ENCODE peak calls at places on chromosomes 12 and 14, in eight cellular contexts. One of them, this sample, is unnamed.

GRCh38 chr12:2759733-2760132 is 35.0 kb upstream of the FKBP4 start:
- DNase-seq in stomach: no peak
- DNase-seq in prostate gland: no peak
- DNase-seq in Caco-2: peak
- DNase-seq in fibroblast of pulmonary artery: no peak
- DNase-seq in uterus: no peak
- DNase-seq in astrocyte: no peak
- DNase-seq in AG04449: no peak
- DNase-seq in this sample: no peak

GRCh38 chr12:130919115-130919514 is 34.6 kb upstream of the ADGRD1 start:
- DNase-seq in fibroblast of pulmonary artery: no peak
- DNase-seq in prostate gland: no peak
- DNase-seq in Caco-2: no peak
- DNase-seq in uterus: no peak
- DNase-seq in stomach: no peak
- DNase-seq in AG04449: no peak
- DNase-seq in astrocyte: no peak
- DNase-seq in this sample: no peak

GRCh38 chr14:103298620-103299019 is 35.4 kb upstream of the EIF5 start:
- DNase-seq in uterus: no peak
- DNase-seq in AG04449: no peak
- DNase-seq in astrocyte: no peak
- DNase-seq in fibroblast of pulmonary artery: no peak
- DNase-seq in Caco-2: no peak
- DNase-seq in prostate gland: no peak
- DNase-seq in stomach: no peak
- DNase-seq in this sample: no peak

GRCh38 chr14:64584185-64584584 is 34.4 kb downstream of the PPP1R36 start:
- DNase-seq in uterus: no peak
- DNase-seq in prostate gland: no peak
- DNase-seq in Caco-2: no peak
- DNase-seq in astrocyte: no peak
- DNase-seq in AG04449: no peak
- DNase-seq in stomach: no peak
- DNase-seq in fibroblast of pulmonary artery: no peak
- DNase-seq in this sample: no peak

GRCh38 chr12:2273751-2274150 is 221.0 kb downstream of the CACNA1C start:
- DNase-seq in Caco-2: peak
- DNase-seq in stomach: no peak
- DNase-seq in uterus: no peak
- DNase-seq in fibroblast of pulmonary artery: no peak
- DNase-seq in prostate gland: no peak
- DNase-seq in astrocyte: no peak
- DNase-seq in AG04449: no peak
- DNase-seq in this sample: no peak

GRCh38 chr12:30687265-30687986 is 8.2 kb downstream of the IPO8 start:
- DNase-seq in fibroblast of pulmonary artery: peak
- DNase-seq in AG04449: no peak
- DNase-seq in uterus: no peak
- DNase-seq in stomach: no peak
- DNase-seq in astrocyte: peak
- DNase-seq in Caco-2: no peak
- DNase-seq in prostate gland: no peak
- DNase-seq in this sample: no peak

GRCh38 chr14:52063107-52063506 is 5.8 kb downstream of the NID2 start:
- DNase-seq in stomach: no peak
- DNase-seq in fibroblast of pulmonary artery: peak
- DNase-seq in astrocyte: peak
- DNase-seq in uterus: peak
- DNase-seq in Caco-2: peak
- DNase-seq in prostate gland: no peak
- DNase-seq in AG04449: no peak
- DNase-seq in this sample: no peak

GRCh38 chr14:22986508-22987054 is 4.2 kb upstream of the AJUBA start:
- DNase-seq in fibroblast of pulmonary artery: peak
- DNase-seq in AG04449: peak
- DNase-seq in uterus: peak
- DNase-seq in prostate gland: peak
- DNase-seq in Caco-2: peak
- DNase-seq in stomach: peak
- DNase-seq in astrocyte: peak
- DNase-seq in this sample: peak

GRCh38 chr14:24274101-24274543 is 2.7 kb upstream of the RABGGTA start:
- DNase-seq in fibroblast of pulmonary artery: no peak
- DNase-seq in uterus: no peak
- DNase-seq in astrocyte: no peak
- DNase-seq in prostate gland: no peak
- DNase-seq in stomach: peak
- DNase-seq in AG04449: no peak
- DNase-seq in Caco-2: no peak
- DNase-seq in this sample: peak

GRCh38 chr14:101875726-101876268 is 88.6 kb upstream of the DYNC1H1 start:
- DNase-seq in prostate gland: no peak
- DNase-seq in fibroblast of pulmonary artery: no peak
- DNase-seq in uterus: no peak
- DNase-seq in stomach: no peak
- DNase-seq in Caco-2: no peak
- DNase-seq in AG04449: no peak
- DNase-seq in astrocyte: no peak
- DNase-seq in this sample: no peak

GRCh38 chr12:45701296-45701695 is 28.2 kb upstream of the ARID2 start:
- DNase-seq in astrocyte: no peak
- DNase-seq in fibroblast of pulmonary artery: no peak
- DNase-seq in Caco-2: no peak
- DNase-seq in stomach: no peak
- DNase-seq in prostate gland: no peak
- DNase-seq in uterus: no peak
- DNase-seq in AG04449: no peak
- DNase-seq in this sample: no peak

GRCh38 chr12:26318661-26319068 is 123.3 kb downstream of the SSPN start:
- DNase-seq in prostate gland: no peak
- DNase-seq in fibroblast of pulmonary artery: peak
- DNase-seq in AG04449: no peak
- DNase-seq in astrocyte: peak
- DNase-seq in Caco-2: peak
- DNase-seq in uterus: peak
- DNase-seq in stomach: no peak
- DNase-seq in this sample: peak

GRCh38 chr14:67680121-67680602 is 5.7 kb upstream of the VTI1B start:
- DNase-seq in AG04449: peak
- DNase-seq in fibroblast of pulmonary artery: peak
- DNase-seq in uterus: no peak
- DNase-seq in prostate gland: no peak
- DNase-seq in astrocyte: peak
- DNase-seq in Caco-2: no peak
- DNase-seq in stomach: no peak
- DNase-seq in this sample: peak

GRCh38 chr12:65518771-65519170 is 240.3 kb downstream of the MSRB3 start:
- DNase-seq in astrocyte: no peak
- DNase-seq in AG04449: no peak
- DNase-seq in Caco-2: no peak
- DNase-seq in uterus: no peak
- DNase-seq in prostate gland: no peak
- DNase-seq in stomach: no peak
- DNase-seq in fibroblast of pulmonary artery: no peak
- DNase-seq in this sample: peak

GRCh38 chr12:18462437-18462836 is 201.1 kb downstream of the PIK3C2G start:
- DNase-seq in fibroblast of pulmonary artery: peak
- DNase-seq in uterus: no peak
- DNase-seq in Caco-2: no peak
- DNase-seq in stomach: no peak
- DNase-seq in prostate gland: peak
- DNase-seq in astrocyte: peak
- DNase-seq in AG04449: peak
- DNase-seq in this sample: peak

GRCh38 chr12:75550401-75550851 is 39.0 kb upstream of the KRR1 start:
- DNase-seq in AG04449: no peak
- DNase-seq in stomach: peak
- DNase-seq in Caco-2: no peak
- DNase-seq in astrocyte: peak
- DNase-seq in fibroblast of pulmonary artery: peak
- DNase-seq in uterus: peak
- DNase-seq in prostate gland: no peak
- DNase-seq in this sample: no peak

GRCh38 chr12:124543052-124543590 is 24.3 kb downstream of the NCOR2 start:
- DNase-seq in prostate gland: no peak
- DNase-seq in fibroblast of pulmonary artery: peak
- DNase-seq in Caco-2: no peak
- DNase-seq in uterus: peak
- DNase-seq in astrocyte: no peak
- DNase-seq in AG04449: no peak
- DNase-seq in stomach: no peak
- DNase-seq in this sample: no peak

GRCh38 chr12:51911788-51912711 is 4.7 kb downstream of the ACVRL1 start:
- DNase-seq in stomach: no peak
- DNase-seq in Caco-2: peak
- DNase-seq in fibroblast of pulmonary artery: peak
- DNase-seq in AG04449: no peak
- DNase-seq in astrocyte: no peak
- DNase-seq in uterus: no peak
- DNase-seq in prostate gland: no peak
- DNase-seq in this sample: no peak

GRCh38 chr14:51539571-51540037 is 112.1 kb upstream of the FRMD6 start:
- DNase-seq in prostate gland: no peak
- DNase-seq in AG04449: peak
- DNase-seq in astrocyte: peak
- DNase-seq in Caco-2: no peak
- DNase-seq in fibroblast of pulmonary artery: peak
- DNase-seq in stomach: no peak
- DNase-seq in uterus: no peak
- DNase-seq in this sample: peak

GRCh38 chr12:45324391-45324790 is 108.5 kb downstream of the ANO6 start:
- DNase-seq in uterus: no peak
- DNase-seq in astrocyte: no peak
- DNase-seq in fibroblast of pulmonary artery: no peak
- DNase-seq in Caco-2: no peak
- DNase-seq in prostate gland: no peak
- DNase-seq in AG04449: no peak
- DNase-seq in stomach: no peak
- DNase-seq in this sample: peak

GRCh38 chr12:57474862-57475261 is 4.8 kb downstream of the ARHGAP9 start:
- DNase-seq in stomach: no peak
- DNase-seq in AG04449: no peak
- DNase-seq in Caco-2: no peak
- DNase-seq in prostate gland: no peak
- DNase-seq in astrocyte: no peak
- DNase-seq in fibroblast of pulmonary artery: no peak
- DNase-seq in uterus: no peak
- DNase-seq in this sample: no peak
- H3K4me3 ChIP-seq in stomach: no peak
- H3K4me3 ChIP-seq in AG04449: no peak
- H3K4me3 ChIP-seq in Caco-2: no peak
- H3K4me3 ChIP-seq in prostate gland: no peak
- H3K4me3 ChIP-seq in astrocyte: no peak
- H3K4me3 ChIP-seq in fibroblast of pulmonary artery: no peak
- H3K4me3 ChIP-seq in uterus: no peak
- H3K4me3 ChIP-seq in this sample: no peak

DNA sequence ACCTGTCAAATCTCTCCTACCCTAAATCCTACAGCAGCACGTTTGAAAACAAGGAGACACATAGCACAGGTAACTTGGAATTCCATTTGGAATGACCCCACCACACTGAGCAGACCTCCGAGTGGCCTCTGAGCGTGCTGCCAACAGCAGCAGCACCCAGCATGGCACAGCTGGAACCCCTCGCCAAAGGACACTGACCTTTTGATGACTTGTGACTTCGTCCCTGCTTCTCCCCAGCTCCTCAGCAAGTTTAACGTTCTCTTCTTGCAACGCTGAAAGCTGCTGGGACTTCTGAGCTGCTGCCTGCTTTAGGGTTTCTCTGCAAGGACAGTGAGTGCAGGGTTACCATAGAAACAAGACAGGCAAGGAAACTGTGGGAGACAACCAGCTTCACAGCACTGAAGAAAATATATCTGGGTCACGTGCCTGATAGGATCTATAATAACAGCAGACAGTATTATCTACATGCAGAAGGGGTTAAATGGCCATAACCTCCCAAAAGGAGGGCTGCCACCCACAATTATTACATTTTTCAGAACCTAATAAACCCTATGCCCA is 43.3 kb upstream of the VPS33A start:
- DNase-seq in fibroblast of pulmonary artery: no peak
- DNase-seq in uterus: no peak
- DNase-seq in stomach: no peak
- DNase-seq in astrocyte: no peak
- DNase-seq in prostate gland: no peak
- DNase-seq in AG04449: no peak
- DNase-seq in Caco-2: no peak
- DNase-seq in this sample: no peak
- H3K4me3 ChIP-seq in fibroblast of pulmonary artery: no peak
- H3K4me3 ChIP-seq in uterus: no peak
- H3K4me3 ChIP-seq in stomach: no peak
- H3K4me3 ChIP-seq in astrocyte: no peak
- H3K4me3 ChIP-seq in prostate gland: no peak
- H3K4me3 ChIP-seq in AG04449: no peak
- H3K4me3 ChIP-seq in Caco-2: no peak
- H3K4me3 ChIP-seq in this sample: no peak

DNA sequence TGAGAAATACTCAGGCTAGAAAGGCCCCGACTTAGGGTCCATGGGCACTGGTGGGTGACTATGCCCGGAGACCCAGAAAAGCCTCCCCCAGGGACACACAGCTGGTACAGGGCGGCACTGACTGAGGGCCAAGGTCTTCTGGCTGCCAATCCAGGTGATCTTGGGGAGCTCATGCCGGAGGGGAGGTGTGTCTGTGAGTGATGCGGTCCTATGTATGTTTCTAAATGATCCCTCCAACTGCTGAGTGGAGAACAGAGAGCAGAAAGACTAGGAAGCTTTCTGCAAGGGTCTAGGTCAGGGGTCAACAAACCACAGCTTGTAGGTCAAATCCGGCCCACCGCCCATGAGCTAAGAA is 391 bp downstream of the SERPINA4 start:
- DNase-seq in Caco-2: no peak
- DNase-seq in astrocyte: no peak
- DNase-seq in prostate gland: no peak
- DNase-seq in fibroblast of pulmonary artery: no peak
- DNase-seq in uterus: no peak
- DNase-seq in stomach: no peak
- DNase-seq in AG04449: no peak
- DNase-seq in this sample: no peak
- H3K4me3 ChIP-seq in Caco-2: no peak
- H3K4me3 ChIP-seq in astrocyte: no peak
- H3K4me3 ChIP-seq in prostate gland: no peak
- H3K4me3 ChIP-seq in fibroblast of pulmonary artery: no peak
- H3K4me3 ChIP-seq in uterus: no peak
- H3K4me3 ChIP-seq in stomach: peak
- H3K4me3 ChIP-seq in AG04449: no peak
- H3K4me3 ChIP-seq in this sample: no peak

DNA sequence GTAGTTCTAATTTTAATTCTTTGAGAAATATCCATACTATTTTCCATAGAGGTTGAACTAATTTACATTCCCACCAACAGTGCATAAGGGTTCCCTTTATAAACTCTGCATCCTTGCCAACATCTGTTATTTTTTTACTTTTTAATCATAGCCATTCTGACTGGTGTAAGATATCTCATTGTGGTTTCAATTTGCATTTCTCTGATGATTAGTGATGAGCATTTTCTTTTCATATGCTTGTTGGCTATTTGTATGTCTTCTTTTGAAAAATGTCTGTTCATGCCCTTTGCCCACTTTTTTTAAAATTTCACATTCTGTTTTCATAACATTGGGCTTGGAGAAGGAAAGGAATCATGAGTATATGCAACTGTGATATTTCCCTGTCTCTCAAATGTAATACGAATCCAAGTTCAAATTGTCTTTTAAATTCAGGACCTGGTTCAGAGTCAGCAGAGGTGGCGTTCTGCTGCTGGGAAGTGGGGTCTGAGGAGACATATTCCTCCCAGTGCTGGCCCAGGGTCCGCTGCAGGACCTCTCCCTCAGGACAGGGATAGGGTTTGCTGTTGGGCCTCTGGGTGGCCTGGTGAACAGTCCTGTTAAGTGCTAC is 81.2 kb upstream of the ETV6 start:
- DNase-seq in prostate gland: no peak
- DNase-seq in stomach: no peak
- DNase-seq in fibroblast of pulmonary artery: no peak
- DNase-seq in AG04449: no peak
- DNase-seq in Caco-2: no peak
- DNase-seq in astrocyte: no peak
- DNase-seq in uterus: no peak
- DNase-seq in this sample: no peak
- H3K4me3 ChIP-seq in prostate gland: no peak
- H3K4me3 ChIP-seq in stomach: no peak
- H3K4me3 ChIP-seq in fibroblast of pulmonary artery: no peak
- H3K4me3 ChIP-seq in AG04449: no peak
- H3K4me3 ChIP-seq in Caco-2: no peak
- H3K4me3 ChIP-seq in astrocyte: no peak
- H3K4me3 ChIP-seq in uterus: no peak
- H3K4me3 ChIP-seq in this sample: no peak